ENCODE peak calls at places on chromosomes 5 and 9, in five cellular contexts. One of them, this sample, is unnamed.

GRCh38 chr5:98004463-98004862 is 769.0 kb upstream of the RGMB start:
- DNase-seq in amniotic stem cell: no peak
- DNase-seq in activated naive CD4-positive, alpha-beta T cell treated with anti-CD3 and anti-CD28 coated beads for 36 hours: no peak
- DNase-seq in AG04450: no peak
- DNase-seq in activated T-helper 1 cell treated with anti-CD3 and anti-CD28 coated beads, Interleukin-12 subunit alpha, Interleukin-12 subunit beta, Interleukin-2, Interleukin-4 antibody, amounts not matched to agents 30 ng/mL and 10 ng/mL and 1 ng/mL, durations not matched to agents 14 hours and 24 hours and 36 hours: no peak
- DNase-seq in this sample: no peak

GRCh38 chr9:97911970-97912369 is 10.3 kb downstream of the TRMO start:
- DNase-seq in activated T-helper 1 cell treated with anti-CD3 and anti-CD28 coated beads, Interleukin-12 subunit alpha, Interleukin-12 subunit beta, Interleukin-2, Interleukin-4 antibody, amounts not matched to agents 30 ng/mL and 10 ng/mL and 1 ng/mL, durations not matched to agents 14 hours and 24 hours and 36 hours: no peak
- DNase-seq in amniotic stem cell: no peak
- DNase-seq in AG04450: no peak
- DNase-seq in activated naive CD4-positive, alpha-beta T cell treated with anti-CD3 and anti-CD28 coated beads for 36 hours: no peak
- DNase-seq in this sample: no peak

GRCh38 chr5:148884339-148885020 is 58.1 kb downstream of the ADRB2 start:
- DNase-seq in activated T-helper 1 cell treated with anti-CD3 and anti-CD28 coated beads, Interleukin-12 subunit alpha, Interleukin-12 subunit beta, Interleukin-2, Interleukin-4 antibody, amounts not matched to agents 30 ng/mL and 10 ng/mL and 1 ng/mL, durations not matched to agents 14 hours and 24 hours and 36 hours: no peak
- DNase-seq in AG04450: no peak
- DNase-seq in amniotic stem cell: no peak
- DNase-seq in activated naive CD4-positive, alpha-beta T cell treated with anti-CD3 and anti-CD28 coated beads for 36 hours: no peak
- DNase-seq in this sample: no peak

GRCh38 chr5:5667136-5667554 is 244.7 kb downstream of the ICE1 start:
- DNase-seq in AG04450: no peak
- DNase-seq in activated naive CD4-positive, alpha-beta T cell treated with anti-CD3 and anti-CD28 coated beads for 36 hours: no peak
- DNase-seq in activated T-helper 1 cell treated with anti-CD3 and anti-CD28 coated beads, Interleukin-12 subunit alpha, Interleukin-12 subunit beta, Interleukin-2, Interleukin-4 antibody, amounts not matched to agents 30 ng/mL and 10 ng/mL and 1 ng/mL, durations not matched to agents 14 hours and 24 hours and 36 hours: no peak
- DNase-seq in amniotic stem cell: no peak
- DNase-seq in this sample: no peak

GRCh38 chr5:152389209-152389608 is 15.9 kb downstream of the NMUR2 start:
- DNase-seq in activated naive CD4-positive, alpha-beta T cell treated with anti-CD3 and anti-CD28 coated beads for 36 hours: no peak
- DNase-seq in AG04450: no peak
- DNase-seq in activated T-helper 1 cell treated with anti-CD3 and anti-CD28 coated beads, Interleukin-12 subunit alpha, Interleukin-12 subunit beta, Interleukin-2, Interleukin-4 antibody, amounts not matched to agents 30 ng/mL and 10 ng/mL and 1 ng/mL, durations not matched to agents 14 hours and 24 hours and 36 hours: no peak
- DNase-seq in amniotic stem cell: no peak
- DNase-seq in this sample: no peak

GRCh38 chr5:111735829-111736228 is 21.2 kb downstream of the NREP start:
- DNase-seq in AG04450: peak
- DNase-seq in amniotic stem cell: peak
- DNase-seq in activated T-helper 1 cell treated with anti-CD3 and anti-CD28 coated beads, Interleukin-12 subunit alpha, Interleukin-12 subunit beta, Interleukin-2, Interleukin-4 antibody, amounts not matched to agents 30 ng/mL and 10 ng/mL and 1 ng/mL, durations not matched to agents 14 hours and 24 hours and 36 hours: no peak
- DNase-seq in activated naive CD4-positive, alpha-beta T cell treated with anti-CD3 and anti-CD28 coated beads for 36 hours: peak
- DNase-seq in this sample: peak

GRCh38 chr5:124724357-124725039 is 21.9 kb downstream of the ZNF608 start:
- DNase-seq in amniotic stem cell: no peak
- DNase-seq in activated T-helper 1 cell treated with anti-CD3 and anti-CD28 coated beads, Interleukin-12 subunit alpha, Interleukin-12 subunit beta, Interleukin-2, Interleukin-4 antibody, amounts not matched to agents 30 ng/mL and 10 ng/mL and 1 ng/mL, durations not matched to agents 14 hours and 24 hours and 36 hours: no peak
- DNase-seq in activated naive CD4-positive, alpha-beta T cell treated with anti-CD3 and anti-CD28 coated beads for 36 hours: no peak
- DNase-seq in AG04450: no peak
- DNase-seq in this sample: no peak

GRCh38 chr9:127966416-127967150 is 14.2 kb downstream of the EEIG1 start:
- DNase-seq in AG04450: no peak
- DNase-seq in amniotic stem cell: no peak
- DNase-seq in activated T-helper 1 cell treated with anti-CD3 and anti-CD28 coated beads, Interleukin-12 subunit alpha, Interleukin-12 subunit beta, Interleukin-2, Interleukin-4 antibody, amounts not matched to agents 30 ng/mL and 10 ng/mL and 1 ng/mL, durations not matched to agents 14 hours and 24 hours and 36 hours: no peak
- DNase-seq in activated naive CD4-positive, alpha-beta T cell treated with anti-CD3 and anti-CD28 coated beads for 36 hours: no peak
- DNase-seq in this sample: no peak

GRCh38 chr5:157608972-157609565 is 33.5 kb upstream of the ADAM19 start:
- DNase-seq in AG04450: no peak
- DNase-seq in activated naive CD4-positive, alpha-beta T cell treated with anti-CD3 and anti-CD28 coated beads for 36 hours: no peak
- DNase-seq in activated T-helper 1 cell treated with anti-CD3 and anti-CD28 coated beads, Interleukin-12 subunit alpha, Interleukin-12 subunit beta, Interleukin-2, Interleukin-4 antibody, amounts not matched to agents 30 ng/mL and 10 ng/mL and 1 ng/mL, durations not matched to agents 14 hours and 24 hours and 36 hours: no peak
- DNase-seq in amniotic stem cell: no peak
- DNase-seq in this sample: no peak

GRCh38 chr9:87077986-87078385 is 130.7 kb upstream of the GAS1 start:
- DNase-seq in activated T-helper 1 cell treated with anti-CD3 and anti-CD28 coated beads, Interleukin-12 subunit alpha, Interleukin-12 subunit beta, Interleukin-2, Interleukin-4 antibody, amounts not matched to agents 30 ng/mL and 10 ng/mL and 1 ng/mL, durations not matched to agents 14 hours and 24 hours and 36 hours: no peak
- DNase-seq in AG04450: no peak
- DNase-seq in amniotic stem cell: no peak
- DNase-seq in activated naive CD4-positive, alpha-beta T cell treated with anti-CD3 and anti-CD28 coated beads for 36 hours: no peak
- DNase-seq in this sample: no peak

GRCh38 chr5:107519900-107520354 is 150.8 kb downstream of the EFNA5 start:
- DNase-seq in AG04450: no peak
- DNase-seq in activated T-helper 1 cell treated with anti-CD3 and anti-CD28 coated beads, Interleukin-12 subunit alpha, Interleukin-12 subunit beta, Interleukin-2, Interleukin-4 antibody, amounts not matched to agents 30 ng/mL and 10 ng/mL and 1 ng/mL, durations not matched to agents 14 hours and 24 hours and 36 hours: no peak
- DNase-seq in activated naive CD4-positive, alpha-beta T cell treated with anti-CD3 and anti-CD28 coated beads for 36 hours: no peak
- DNase-seq in amniotic stem cell: no peak
- DNase-seq in this sample: no peak